ENCODE peak calls at places on chromosome 19, in five cellular contexts. A is gastrocnemius medialis, Z is brain microvascular endothelial cell, K is A549, J is adrenal gland. N is an unnamed sample.

GRCh38 chr19:46863818-46864629 is 3.2 kb downstream of the ARHGAP35 start:
- DNase-seq in K (no peak), A (no peak), J (no peak), Z (peak), N (peak)

GRCh38 chr19:18762125-18763023 is 28.7 kb downstream of the COMP start:
- DNase-seq in A (peak), K (no peak), J (peak), Z (no peak), N (peak)

GRCh38 chr19:7371001-7371400 is 22.3 kb downstream of the ARHGEF18 start:
- DNase-seq in A (no peak), J (no peak), Z (no peak), K (no peak), N (no peak)

GRCh38 chr19:34936184-34936583 is 9.5 kb downstream of the ZNF30 start:
- DNase-seq in Z (no peak), J (no peak), K (no peak), A (no peak), N (no peak)

GRCh38 chr19:46984077-46985010 is 35.3 kb upstream of the NPAS1 start:
- DNase-seq in A (peak), K (peak), J (peak), Z (peak), N (no peak)

GRCh38 chr19:13172335-13173128 is 22.3 kb downstream of the IER2 start:
- DNase-seq in Z (peak), A (peak), J (peak), K (peak), N (peak)

GRCh38 chr19:8609210-8610040 is 1.1 kb downstream of the ADAMTS10 start:
- DNase-seq in J (peak), A (no peak), Z (peak), K (peak), N (peak)

GRCh38 chr19:40672038-40672437 is 18.4 kb downstream of the NUMBL start:
- DNase-seq in Z (no peak), A (no peak), K (no peak), J (no peak), N (no peak)

GRCh38 chr19:49689133-49690072 is at the start of gene ADM5:
- DNase-seq in A (no peak), K (no peak), Z (no peak), J (no peak), N (peak)

GRCh38 chr19:6834433-6834832 is 52.9 kb upstream of the ADGRE1 start:
- DNase-seq in J (no peak), A (no peak), K (no peak), Z (no peak), N (no peak)

GRCh38 chr19:15475169-15475568 is 4.1 kb downstream of the PGLYRP2 start:
- DNase-seq in K (no peak), J (no peak), A (no peak), Z (no peak), N (no peak)

GRCh38 chr19:13366529-13367143 is 139.6 kb downstream of the CACNA1A start:
- DNase-seq in J (no peak), Z (no peak), A (no peak), K (peak), N (no peak)

GRCh38 chr19:55005684-55006488 is 32.2 kb downstream of the GP6 start:
- DNase-seq in Z (peak), K (peak), A (peak), J (peak), N (peak)

GRCh38 chr19:51668167-51668566 is 21.5 kb upstream of the SIGLEC14 start:
- DNase-seq in A (no peak), J (no peak), K (no peak), Z (no peak), N (no peak)

GRCh38 chr19:50263176-50263575 is 59.8 kb downstream of the MYH14 start:
- DNase-seq in J (no peak), Z (no peak), A (no peak), K (no peak), N (no peak)

GRCh38 chr19:35166100-35167063 is 11.8 kb downstream of the FXYD5 start:
- DNase-seq in A (no peak), K (no peak), J (no peak), Z (no peak), N (no peak)

GRCh38 chr19:46630806-46631205 is 5.2 kb downstream of the GNG8 start:
- DNase-seq in A (no peak), J (no peak), K (no peak), Z (no peak), N (no peak)

GRCh38 chr19:41531438-41532311 is 44.3 kb upstream of the CEACAM21 start:
- DNase-seq in K (peak), Z (peak), J (peak), A (peak), N (peak)

GRCh38 chr19:7480222-7480974 is 8.4 kb downstream of the PEX11G start:
- DNase-seq in A (no peak), Z (no peak), K (no peak), J (peak), N (no peak)

GRCh38 chr19:50818859-50819472 is 4.6 kb downstream of the KLK1 start:
- DNase-seq in Z (no peak), J (no peak), A (no peak), K (no peak), N (peak)

GRCh38 chr19:39400997-39401548 is 5.6 kb upstream of the ZFP36 start:
- DNase-seq in K (peak), A (no peak), Z (no peak), J (no peak), N (no peak)

GRCh38 chr19:5993516-5994406 is 15.8 kb upstream of the RANBP3 start:
- DNase-seq in A (no peak), J (peak), K (no peak), Z (peak), N (no peak)

GRCh38 chr19:38101723-38102122 is 122.3 kb downstream of the DPF1 start:
- DNase-seq in J (no peak), K (no peak), Z (no peak), A (no peak), N (no peak)

GRCh38 chr19:9018163-9018875 is 8.1 kb upstream of the MUC16 start:
- DNase-seq in A (no peak), K (peak), Z (no peak), J (no peak), N (no peak)

GRCh38 chr19:4638330-4638729 is 986 bp upstream of the TNFAIP8L1 start:
- DNase-seq in Z (no peak), K (no peak), J (no peak), A (no peak), N (no peak)
- H3K27ac ChIP-seq in Z (peak), K (peak), J (peak), A (peak), N (no peak)

GRCh38 chr19:1808395-1808731 is 3.7 kb downstream of the ATP8B3 start:
- DNase-seq in A (no peak), Z (no peak), J (no peak), K (no peak), N (no peak)
- TF ChIP-seq CTCF in A (no peak), Z (no peak), J (no peak), K (no peak), N (no peak)

GRCh38 chr19:16615788-16616187 is 12.2 kb downstream of the MED26 start:
- DNase-seq in Z (no peak), J (no peak), A (no peak), K (no peak), N (no peak)
- H3K27ac ChIP-seq in Z (no peak), J (no peak), A (no peak), K (no peak), N (no peak)

GRCh38 chr19:2227415-2228156 is 8.5 kb downstream of the PLEKHJ1 start:
- DNase-seq in J (no peak), A (no peak), K (no peak), Z (no peak), N (no peak)
- TF ChIP-seq CTCF in J (no peak), A (no peak), K (no peak), Z (no peak), N (no peak)